ENCODE peak calls at places on chromosome 4, in six cellular contexts. D is left ventricle myocardium inferior, W is ovary, M is upper lobe of right lung, Q is A549, V is astrocyte of the spinal cord. Z is an unnamed sample.

GRCh38 chr4:87092389-87093141 is 127.9 kb downstream of the KLHL8 start:
- DNase-seq in M (peak; percentile 89), D (peak; percentile 52), Q (peak; percentile 74), V (peak; percentile 77), W (no peak), Z (peak; percentile 7)

GRCh38 chr4:113637363-113637762 is 124.2 kb downstream of the CAMK2D start:
- DNase-seq in D (no peak), V (peak; percentile 78), W (no peak), Q (no peak), M (no peak), Z (no peak)

GRCh38 chr4:163544407-163545038 is 50.0 kb downstream of the TMA16 start:
- DNase-seq in M (peak; percentile 74), V (peak; percentile 55), D (peak; percentile 43), Q (peak; percentile 33), W (peak; percentile 52), Z (peak; percentile 18)

GRCh38 chr4:140213116-140213515 is 59.1 kb upstream of the MAML3 start:
- DNase-seq in D (no peak), V (no peak), Q (no peak), W (no peak), M (no peak), Z (no peak)

GRCh38 chr4:71602271-71602890 is 181.5 kb downstream of the GC start:
- DNase-seq in Q (no peak), W (no peak), D (no peak), M (no peak), V (no peak), Z (no peak)

GRCh38 chr4:58809948-58810347 is 1699.8 kb upstream of the IGFBP7 start:
- DNase-seq in Q (peak; percentile 76), W (no peak), V (no peak), D (no peak), M (no peak), Z (no peak)

GRCh38 chr4:138643827-138644226 is 371.8 kb upstream of the NOCT start:
- DNase-seq in D (no peak), M (no peak), Q (no peak), W (no peak), V (no peak), Z (no peak)

GRCh38 chr4:120399846-120400245 is 333.2 kb upstream of the MAD2L1 start:
- DNase-seq in M (no peak), W (no peak), Q (no peak), V (no peak), D (no peak), Z (no peak)

GRCh38 chr4:24368801-24369200 is 215.6 kb downstream of the DHX15 start:
- DNase-seq in V (no peak), D (no peak), W (no peak), Q (no peak), M (no peak), Z (no peak)

GRCh38 chr4:108540536-108540935 is 79.8 kb upstream of the RPL34 start:
- DNase-seq in V (no peak), Q (no peak), M (no peak), D (no peak), W (no peak), Z (no peak)

GRCh38 chr4:175444512-175444911 is 367.6 kb downstream of the GPM6A start:
- DNase-seq in Q (no peak), W (no peak), D (no peak), V (no peak), M (no peak), Z (no peak)